ENCODE peak calls at places on chromosomes 6 and 20, in six cellular contexts. One of them, this sample, is unnamed.

GRCh38 chr6:81937296-81937937 is 184.9 kb upstream of the TENT5A start:
- DNase-seq in activated CD4-positive, CD25-positive, alpha-beta regulatory T cell: no peak
- DNase-seq in amniotic epithelial cell: no peak
- DNase-seq in heart left ventricle: no peak
- DNase-seq in activated naive CD4-positive, alpha-beta T cell: no peak
- DNase-seq in HFFc6: peak; percentile 42
- DNase-seq in this sample: no peak

GRCh38 chr20:57514273-57514751 is 10.6 kb downstream of the CTCFL start:
- DNase-seq in activated CD4-positive, CD25-positive, alpha-beta regulatory T cell: no peak
- DNase-seq in amniotic epithelial cell: peak; percentile 63
- DNase-seq in heart left ventricle: peak; percentile 66
- DNase-seq in activated naive CD4-positive, alpha-beta T cell: no peak
- DNase-seq in HFFc6: peak; percentile 39
- DNase-seq in this sample: no peak

GRCh38 chr6:135922170-135922569 is 70.7 kb downstream of the PDE7B start:
- DNase-seq in activated CD4-positive, CD25-positive, alpha-beta regulatory T cell: no peak
- DNase-seq in amniotic epithelial cell: peak; percentile 92
- DNase-seq in heart left ventricle: peak; percentile 31
- DNase-seq in activated naive CD4-positive, alpha-beta T cell: no peak
- DNase-seq in HFFc6: peak; percentile 84
- DNase-seq in this sample: no peak

GRCh38 chr6:77124604-77125003 is 338.7 kb downstream of the HTR1B start:
- DNase-seq in activated CD4-positive, CD25-positive, alpha-beta regulatory T cell: no peak
- DNase-seq in amniotic epithelial cell: peak; percentile 65
- DNase-seq in heart left ventricle: no peak
- DNase-seq in activated naive CD4-positive, alpha-beta T cell: no peak
- DNase-seq in HFFc6: peak; percentile 30
- DNase-seq in this sample: no peak

GRCh38 chr20:17617212-17617867 is 47.5 kb downstream of the DSTN start:
- DNase-seq in activated CD4-positive, CD25-positive, alpha-beta regulatory T cell: no peak
- DNase-seq in amniotic epithelial cell: no peak
- DNase-seq in heart left ventricle: peak; percentile 67
- DNase-seq in activated naive CD4-positive, alpha-beta T cell: peak; percentile 10
- DNase-seq in HFFc6: no peak
- DNase-seq in this sample: no peak

GRCh38 chr6:15427360-15428070 is 181.6 kb downstream of the JARID2 start:
- DNase-seq in activated CD4-positive, CD25-positive, alpha-beta regulatory T cell: no peak
- DNase-seq in amniotic epithelial cell: no peak
- DNase-seq in heart left ventricle: no peak
- DNase-seq in activated naive CD4-positive, alpha-beta T cell: no peak
- DNase-seq in HFFc6: no peak
- DNase-seq in this sample: no peak

GRCh38 chr6:107114872-107115694 is at the start of gene BEND3:
- DNase-seq in activated CD4-positive, CD25-positive, alpha-beta regulatory T cell: no peak
- DNase-seq in amniotic epithelial cell: no peak
- DNase-seq in heart left ventricle: peak; percentile 39
- DNase-seq in activated naive CD4-positive, alpha-beta T cell: no peak
- DNase-seq in HFFc6: no peak
- DNase-seq in this sample: peak; percentile 8

GRCh38 chr6:36851149-36851614 is 11.9 kb upstream of the CPNE5 start:
- DNase-seq in activated CD4-positive, CD25-positive, alpha-beta regulatory T cell: no peak
- DNase-seq in amniotic epithelial cell: peak; percentile 88
- DNase-seq in heart left ventricle: peak; percentile 68
- DNase-seq in activated naive CD4-positive, alpha-beta T cell: no peak
- DNase-seq in HFFc6: peak; percentile 87
- DNase-seq in this sample: no peak

GRCh38 chr6:121652726-121653623 is 217.5 kb downstream of the GJA1 start:
- DNase-seq in activated CD4-positive, CD25-positive, alpha-beta regulatory T cell: no peak
- DNase-seq in amniotic epithelial cell: peak; percentile 93
- DNase-seq in heart left ventricle: no peak
- DNase-seq in activated naive CD4-positive, alpha-beta T cell: no peak
- DNase-seq in HFFc6: peak; percentile 71
- DNase-seq in this sample: no peak

GRCh38 chr6:107716688-107717089 is 107.4 kb downstream of the SCML4 start:
- DNase-seq in activated CD4-positive, CD25-positive, alpha-beta regulatory T cell: peak; percentile 45
- DNase-seq in amniotic epithelial cell: peak; percentile 55
- DNase-seq in heart left ventricle: no peak
- DNase-seq in activated naive CD4-positive, alpha-beta T cell: peak; percentile 47
- DNase-seq in HFFc6: peak; percentile 16
- DNase-seq in this sample: peak; percentile 46